ENCODE peak calls at places on chromosomes 16 and 17, in eight cellular contexts. O is psoas muscle, F is HL-60, W is tibial nerve, T is cardiac muscle cell, B is adrenal gland, C is epithelial cell of esophagus, I is cardiac fibroblast. N is an unnamed sample.

GRCh38 chr17:15659663-15660062 is 24.4 kb downstream of the TRIM16 start:
- DNase-seq in O (no peak), F (no peak), W (no peak), T (peak), B (peak), C (peak), I (peak), N (no peak)

GRCh38 chr17:83110755-83111154 is 31.3 kb downstream of the METRNL start:
- DNase-seq in O (no peak), F (no peak), W (no peak), T (peak), B (peak), C (no peak), I (peak), N (no peak)

GRCh38 chr16:88395669-88396584 is 13.2 kb downstream of the ZNF469 start:
- DNase-seq in O (no peak), F (no peak), W (no peak), T (no peak), B (no peak), C (no peak), I (no peak), N (no peak)

GRCh38 chr16:71894229-71894920 is 956 bp upstream of the IST1 start:
- DNase-seq in O (peak), F (peak), W (peak), T (peak), B (peak), C (peak), I (peak), N (no peak)

GRCh38 chr16:86846136-86846535 is 267.8 kb downstream of the FOXL1 start:
- DNase-seq in O (no peak), F (no peak), W (no peak), T (no peak), B (no peak), C (no peak), I (no peak), N (no peak)

GRCh38 chr17:82487898-82488297 is 29.4 kb downstream of the NARF start:
- DNase-seq in O (no peak), F (no peak), W (no peak), T (no peak), B (no peak), C (no peak), I (no peak), N (no peak)

GRCh38 chr16:68936729-68937631 is 93.6 kb downstream of the TANGO6 start:
- DNase-seq in O (no peak), F (no peak), W (no peak), T (peak), B (no peak), C (peak), I (peak), N (no peak)

GRCh38 chr17:60151355-60151754 is 1.6 kb downstream of the CA4 start:
- DNase-seq in O (no peak), F (peak), W (no peak), T (no peak), B (no peak), C (peak), I (no peak), N (peak)

GRCh38 chr17:17324616-17325015 is 21.4 kb downstream of the NT5M start:
- DNase-seq in O (no peak), F (no peak), W (no peak), T (no peak), B (no peak), C (no peak), I (no peak), N (no peak)

GRCh38 chr16:10867199-10867598 is 9.8 kb upstream of the CIITA start:
- DNase-seq in O (no peak), F (no peak), W (no peak), T (no peak), B (no peak), C (no peak), I (no peak), N (no peak)

GRCh38 chr16:12818331-12818730 is 14.6 kb upstream of the CPPED1 start:
- DNase-seq in O (no peak), F (no peak), W (no peak), T (no peak), B (no peak), C (no peak), I (no peak), N (no peak)

GRCh38 chr17:44779211-44780025 is 20.6 kb downstream of the ADAM11 start:
- DNase-seq in O (peak), F (peak), W (peak), T (peak), B (peak), C (peak), I (peak), N (peak)

GRCh38 chr16:67092227-67092626 is 17.5 kb upstream of the PHAF1 start:
- DNase-seq in O (no peak), F (no peak), W (no peak), T (peak), B (no peak), C (peak), I (peak), N (no peak)

GRCh38 chr17:55416000-55416399 is 5.6 kb downstream of the MMD start:
- DNase-seq in O (no peak), F (no peak), W (no peak), T (no peak), B (no peak), C (no peak), I (no peak), N (no peak)

GRCh38 chr16:19135896-19136438 is 22.2 kb downstream of the ITPRIPL2 start:
- DNase-seq in O (no peak), F (no peak), W (no peak), T (no peak), B (no peak), C (peak), I (no peak), N (no peak)

GRCh38 chr16:77589071-77589755 is 133.1 kb upstream of the NUDT7 start:
- DNase-seq in O (no peak), F (no peak), W (no peak), T (no peak), B (no peak), C (no peak), I (no peak), N (no peak)

GRCh38 chr17:19646788-19647696 is 1.5 kb upstream of the ALDH3A2 start:
- DNase-seq in O (no peak), F (peak), W (no peak), T (peak), B (peak), C (peak), I (peak), N (no peak)

GRCh38 chr17:36839256-36839655 is 98.0 kb upstream of the LHX1 start:
- DNase-seq in O (no peak), F (no peak), W (no peak), T (no peak), B (no peak), C (no peak), I (no peak), N (no peak)

GRCh38 chr16:65024649-65025243 is 97.1 kb downstream of the CDH11 start:
- DNase-seq in O (no peak), F (no peak), W (no peak), T (peak), B (no peak), C (peak), I (peak), N (no peak)

GRCh38 chr16:20314575-20314974 is 12.7 kb downstream of the GP2 start:
- DNase-seq in O (no peak), F (no peak), W (no peak), T (no peak), B (no peak), C (no peak), I (no peak), N (no peak)

GRCh38 chr16:73382921-73383594 is 335.1 kb upstream of the ZFHX3 start:
- DNase-seq in O (no peak), F (no peak), W (no peak), T (no peak), B (no peak), C (no peak), I (no peak), N (no peak)

GRCh38 chr17:62705781-62706597 is 78.5 kb downstream of the MRC2 start:
- DNase-seq in O (no peak), F (no peak), W (no peak), T (peak), B (peak), C (no peak), I (peak), N (no peak)

GRCh38 chr17:67689534-67690177 is 28.1 kb upstream of the NOL11 start:
- DNase-seq in O (no peak), F (peak), W (peak), T (peak), B (peak), C (peak), I (peak), N (peak)

GRCh38 chr16:15970743-15971434 is 21.5 kb downstream of the ABCC1 start:
- DNase-seq in O (no peak), F (no peak), W (no peak), T (no peak), B (no peak), C (no peak), I (no peak), N (no peak)

GRCh38 chr16:46972971-46973456 is 460 bp downstream of the DNAJA2 start:
- DNase-seq in O (peak), F (no peak), W (no peak), T (peak), B (peak), C (peak), I (no peak), N (peak)

GRCh38 chr17:75570034-75570676 is 17.4 kb upstream of the MYO15B start:
- DNase-seq in O (no peak), F (no peak), W (no peak), T (no peak), B (no peak), C (no peak), I (no peak), N (no peak)

GRCh38 chr17:82960419-82961271 is 118.8 kb upstream of the METRNL start:
- DNase-seq in O (no peak), F (no peak), W (no peak), T (no peak), B (no peak), C (no peak), I (no peak), N (no peak)

GRCh38 chr17:35341465-35341992 is 31.9 kb downstream of the SLFN11 start:
- DNase-seq in O (no peak), F (no peak), W (no peak), T (no peak), B (no peak), C (no peak), I (no peak), N (no peak)

GRCh38 chr17:49896222-49896621 is 48.4 kb upstream of the TAC4 start:
- DNase-seq in O (no peak), F (no peak), W (no peak), T (no peak), B (no peak), C (no peak), I (no peak), N (no peak)

GRCh38 chr17:34099859-34100258 is 155.2 kb upstream of the CCL2 start:
- DNase-seq in O (no peak), F (no peak), W (no peak), T (no peak), B (no peak), C (no peak), I (no peak), N (no peak)

GRCh38 chr17:65627892-65628622 is 66.6 kb upstream of the AXIN2 start:
- DNase-seq in O (peak), F (no peak), W (no peak), T (peak), B (peak), C (peak), I (peak), N (no peak)

GRCh38 chr16:62190426-62190825 is 154.2 kb upstream of the CDH8 start:
- DNase-seq in O (no peak), F (no peak), W (no peak), T (peak), B (no peak), C (peak), I (no peak), N (no peak)

GRCh38 chr17:35171834-35172233 is 22.4 kb downstream of the SLC35G3 start:
- DNase-seq in O (no peak), F (no peak), W (no peak), T (no peak), B (no peak), C (peak), I (peak), N (no peak)

GRCh38 chr17:34634551-34635160 is 55.3 kb downstream of the TMEM132E start:
- DNase-seq in O (no peak), F (no peak), W (no peak), T (no peak), B (no peak), C (no peak), I (no peak), N (no peak)

GRCh38 chr16:3983081-3983520 is 102.6 kb upstream of the CREBBP start:
- DNase-seq in O (peak), F (peak), W (peak), T (peak), B (peak), C (peak), I (peak), N (peak)

GRCh38 chr17:49290690-49291326 is 60.2 kb upstream of the PHOSPHO1 start:
- DNase-seq in O (no peak), F (peak), W (peak), T (peak), B (no peak), C (peak), I (peak), N (peak)

GRCh38 chr16:59412275-59412841 is 678.2 kb upstream of the GOT2 start:
- DNase-seq in O (no peak), F (no peak), W (no peak), T (no peak), B (no peak), C (peak), I (no peak), N (no peak)

GRCh38 chr16:89031715-89032659 is 55.0 kb upstream of the CBFA2T3 start:
- DNase-seq in O (peak), F (peak), W (peak), T (no peak), B (peak), C (no peak), I (no peak), N (peak)

GRCh38 chr16:24538756-24539294 is 541 bp upstream of the RBBP6 start:
- DNase-seq in O (no peak), F (no peak), W (no peak), T (no peak), B (peak), C (no peak), I (no peak), N (no peak)
- TF ChIP-seq CTCF in O (no peak), F (no peak), W (no peak), T (no peak), B (no peak), C (no peak), I (no peak), N (no peak)

GRCh38 chr17:42744283-42744805 is 496 bp downstream of the EZH1 start:
- DNase-seq in O (peak), F (peak), W (peak), T (peak), B (peak), C (peak), I (peak), N (peak)
- TF ChIP-seq CTCF in O (no peak), F (no peak), W (no peak), T (peak), B (no peak), C (no peak), I (no peak), N (peak)

GRCh38 chr17:78828470-78829185 is 12.0 kb downstream of the USP36 start:
- DNase-seq in O (no peak), F (no peak), W (no peak), T (peak), B (no peak), C (peak), I (peak), N (no peak)
- TF ChIP-seq CTCF in O (no peak), F (no peak), W (no peak), T (peak), B (no peak), C (peak), I (peak), N (no peak)

GRCh38 chr17:77279448-77280303 is 138.9 kb downstream of the SEC14L1 start:
- DNase-seq in O (no peak), F (no peak), W (no peak), T (peak), B (peak), C (peak), I (peak), N (no peak)

GRCh38 chr17:77280304-77280910 is 139.6 kb downstream of the SEC14L1 start:
- DNase-seq in O (no peak), F (no peak), W (no peak), T (peak), B (no peak), C (peak), I (peak), N (no peak)

GRCh38 chr17:77281904-77282367 is 141.2 kb downstream of the SEC14L1 start:
- DNase-seq in O (no peak), F (no peak), W (no peak), T (peak), B (no peak), C (peak), I (peak), N (peak)

GRCh38 chr17:77282524-77283515 is 142.1 kb downstream of the SEC14L1 start:
- DNase-seq in O (no peak), F (no peak), W (no peak), T (peak), B (no peak), C (no peak), I (peak), N (peak)

GRCh38 chr17:77281024-77281903 is 140.5 kb downstream of the SEC14L1 start:
- DNase-seq in O (peak), F (no peak), W (no peak), T (peak), B (peak), C (peak), I (peak), N (peak)
- TF ChIP-seq CTCF in O (peak), F (no peak), W (peak), T (no peak), B (no peak), C (no peak), I (no peak), N (peak)

GRCh38 chr17:30000001-30000754 is 58.7 kb downstream of the EFCAB5 start:
- DNase-seq in O (no peak), F (no peak), W (no peak), T (no peak), B (no peak), C (no peak), I (peak), N (no peak)
- TF ChIP-seq CTCF in O (no peak), F (no peak), W (no peak), T (peak), B (no peak), C (no peak), I (no peak), N (no peak)

N was measured in GM13976.